ENCODE peak calls at places on chromosomes 16 and 17, in four cellular contexts. J, X, V and T are unnamed samples.

GRCh38 chr16:19967561-19967960 is 82.9 kb upstream of the GPRC5B start:
- DNase-seq in J (no peak), X (no peak), V (no peak), T (no peak)

GRCh38 chr17:43608313-43608712 is 53.4 kb downstream of the MEOX1 start:
- DNase-seq in J (no peak), X (peak), V (no peak), T (no peak)

GRCh38 chr16:53844796-53845195 is 140.8 kb downstream of the FTO start:
- DNase-seq in J (no peak), X (peak), V (no peak), T (no peak)

GRCh38 chr16:57444711-57445110 is 2.5 kb downstream of the CIAPIN1 start:
- DNase-seq in J (no peak), X (no peak), V (no peak), T (no peak)

GRCh38 chr16:586645-587590 is 2.9 kb upstream of the RAB40C start:
- DNase-seq in J (no peak), X (no peak), V (no peak), T (no peak)

GRCh38 chr17:74734256-74734655 is 2.8 kb upstream of the RAB37 start:
- DNase-seq in J (no peak), X (no peak), V (no peak), T (no peak)

GRCh38 chr17:52170963-52171572 is 12.6 kb upstream of the CA10 start:
- DNase-seq in J (peak), X (no peak), V (no peak), T (no peak)

GRCh38 chr17:67548693-67549092 is 169.0 kb upstream of the NOL11 start:
- DNase-seq in J (no peak), X (no peak), V (no peak), T (no peak)

GRCh38 chr17:45307290-45308015 is 9.4 kb downstream of the MAP3K14 start:
- DNase-seq in J (no peak), X (no peak), V (no peak), T (no peak)

GRCh38 chr17:59725691-59726090 is 18.2 kb downstream of the VMP1 start:
- DNase-seq in J (no peak), X (no peak), V (no peak), T (no peak)

GRCh38 chr16:74753180-74753579 is 21.4 kb downstream of the FA2H start:
- DNase-seq in J (no peak), X (no peak), V (no peak), T (no peak)

GRCh38 chr17:860805-861204 is 78.7 kb downstream of the MRM3 start:
- DNase-seq in J (no peak), X (no peak), V (no peak), T (no peak)

GRCh38 chr16:68490829-68491575 is 42.7 kb upstream of the SMPD3 start:
- DNase-seq in J (no peak), X (no peak), V (peak), T (no peak)

GRCh38 chr16:495127-495748 is 32.3 kb upstream of the CAPN15 start:
- DNase-seq in J (peak), X (peak), V (no peak), T (no peak)

GRCh38 chr17:61335105-61335844 is 64.4 kb upstream of the TBX2 start:
- DNase-seq in J (no peak), X (no peak), V (no peak), T (no peak)

GRCh38 chr16:19871721-19872120 is 12.9 kb downstream of the GPRC5B start:
- DNase-seq in J (no peak), X (no peak), V (no peak), T (no peak)

GRCh38 chr16:58614212-58614611 is 15.4 kb downstream of the CNOT1 start:
- DNase-seq in J (no peak), X (no peak), V (no peak), T (no peak)

GRCh38 chr17:44960654-44961053 is 7.4 kb downstream of the C1QL1 start:
- DNase-seq in J (no peak), X (no peak), V (peak), T (no peak)

GRCh38 chr17:74368341-74369152 is 1.2 kb downstream of the GPR142 start:
- DNase-seq in J (no peak), X (peak), V (peak), T (no peak)

GRCh38 chr17:43814714-43815113 is 18.2 kb downstream of the MPP3 start:
- DNase-seq in J (no peak), X (no peak), V (no peak), T (no peak)

GRCh38 chr16:13429411-13429810 is 490.5 kb upstream of the ERCC4 start:
- DNase-seq in J (no peak), X (no peak), V (no peak), T (no peak)

GRCh38 chr16:84876873-84877606 is 57.3 kb downstream of the CRISPLD2 start:
- DNase-seq in J (no peak), X (no peak), V (no peak), T (no peak)

GRCh38 chr17:64448665-64449512 is at the start of gene MILR1:
- DNase-seq in J (no peak), X (peak), V (peak), T (no peak)

GRCh38 chr16:12815361-12815760 is 11.7 kb upstream of the CPPED1 start:
- DNase-seq in J (no peak), X (no peak), V (no peak), T (no peak)

GRCh38 chr16:57357330-57358151 is 1.0 kb upstream of the CCL22 start:
- DNase-seq in J (no peak), X (no peak), V (no peak), T (no peak)